ENCODE peak calls at places on chromosomes 7 and 10, in five cellular contexts. One of them, this sample, is unnamed. For H3K36me3 and H3K27me3, the result is how much of the 10 kb centered on the place peaks cover.

GRCh38 chr7:8113184-8113583 is 144.6 kb downstream of the GLCCI1 start:
- DNase-seq in CD4-positive, alpha-beta memory T cell: no peak
- DNase-seq in heart right ventricle: peak
- DNase-seq in naive thymus-derived CD4-positive, alpha-beta T cell: no peak
- DNase-seq in neural progenitor cell: no peak
- DNase-seq in this sample: no peak

GRCh38 chr10:72308320-72308987 is 34.7 kb downstream of the DDIT4 start:
- DNase-seq in CD4-positive, alpha-beta memory T cell: no peak
- DNase-seq in naive thymus-derived CD4-positive, alpha-beta T cell: no peak
- DNase-seq in neural progenitor cell: no peak
- DNase-seq in heart right ventricle: peak
- DNase-seq in this sample: no peak

GRCh38 chr10:3961082-3961481 is 176.1 kb upstream of the KLF6 start:
- DNase-seq in CD4-positive, alpha-beta memory T cell: peak
- DNase-seq in neural progenitor cell: no peak
- DNase-seq in heart right ventricle: no peak
- DNase-seq in naive thymus-derived CD4-positive, alpha-beta T cell: no peak
- DNase-seq in this sample: no peak

GRCh38 chr7:137801003-137801402 is 45.8 kb downstream of the DGKI start:
- DNase-seq in naive thymus-derived CD4-positive, alpha-beta T cell: no peak
- DNase-seq in CD4-positive, alpha-beta memory T cell: no peak
- DNase-seq in heart right ventricle: no peak
- DNase-seq in neural progenitor cell: no peak
- DNase-seq in this sample: no peak

GRCh38 chr7:117171106-117171505 is 151.8 kb downstream of the WNT2 start:
- DNase-seq in neural progenitor cell: peak
- DNase-seq in heart right ventricle: no peak
- DNase-seq in naive thymus-derived CD4-positive, alpha-beta T cell: no peak
- DNase-seq in CD4-positive, alpha-beta memory T cell: no peak
- DNase-seq in this sample: peak

GRCh38 chr7:94350729-94351128 is 44.0 kb upstream of the COL1A2 start:
- DNase-seq in naive thymus-derived CD4-positive, alpha-beta T cell: no peak
- DNase-seq in neural progenitor cell: no peak
- DNase-seq in CD4-positive, alpha-beta memory T cell: no peak
- DNase-seq in heart right ventricle: no peak
- DNase-seq in this sample: no peak

GRCh38 chr7:29288534-29289091 is 94.0 kb downstream of the CHN2 start:
- DNase-seq in naive thymus-derived CD4-positive, alpha-beta T cell: no peak
- DNase-seq in heart right ventricle: no peak
- DNase-seq in neural progenitor cell: peak
- DNase-seq in CD4-positive, alpha-beta memory T cell: no peak
- DNase-seq in this sample: peak

GRCh38 chr10:131787961-131788360 is 112.8 kb upstream of the PPP2R2D start:
- DNase-seq in CD4-positive, alpha-beta memory T cell: no peak
- DNase-seq in heart right ventricle: no peak
- DNase-seq in neural progenitor cell: no peak
- DNase-seq in naive thymus-derived CD4-positive, alpha-beta T cell: no peak
- DNase-seq in this sample: no peak

GRCh38 chr10:77372400-77372799 is 265.2 kb downstream of the KCNMA1 start:
- DNase-seq in naive thymus-derived CD4-positive, alpha-beta T cell: no peak
- DNase-seq in CD4-positive, alpha-beta memory T cell: no peak
- DNase-seq in neural progenitor cell: no peak
- DNase-seq in heart right ventricle: no peak
- DNase-seq in this sample: no peak

GRCh38 chr10:4678951-4679671 is 146.9 kb upstream of the AKR1E2 start:
- DNase-seq in heart right ventricle: no peak
- DNase-seq in naive thymus-derived CD4-positive, alpha-beta T cell: no peak
- DNase-seq in neural progenitor cell: no peak
- DNase-seq in CD4-positive, alpha-beta memory T cell: no peak
- DNase-seq in this sample: no peak

GRCh38 chr10:77604941-77605351 is 32.7 kb downstream of the KCNMA1 start:
- DNase-seq in heart right ventricle: no peak
- DNase-seq in CD4-positive, alpha-beta memory T cell: no peak
- DNase-seq in naive thymus-derived CD4-positive, alpha-beta T cell: no peak
- DNase-seq in neural progenitor cell: no peak
- DNase-seq in this sample: no peak

GRCh38 chr10:67098460-67098859 is 172.6 kb downstream of the LRRTM3 start:
- DNase-seq in neural progenitor cell: peak
- DNase-seq in heart right ventricle: no peak
- DNase-seq in naive thymus-derived CD4-positive, alpha-beta T cell: no peak
- DNase-seq in CD4-positive, alpha-beta memory T cell: no peak
- DNase-seq in this sample: no peak

GRCh38 chr10:86706401-86706841 is 38.1 kb downstream of the LDB3 start:
- DNase-seq in naive thymus-derived CD4-positive, alpha-beta T cell: no peak
- DNase-seq in neural progenitor cell: no peak
- DNase-seq in heart right ventricle: no peak
- DNase-seq in CD4-positive, alpha-beta memory T cell: no peak
- DNase-seq in this sample: peak

GRCh38 chr10:22805304-22805703 is 90.9 kb upstream of the PIP4K2A start:
- DNase-seq in heart right ventricle: no peak
- DNase-seq in neural progenitor cell: no peak
- DNase-seq in CD4-positive, alpha-beta memory T cell: no peak
- DNase-seq in naive thymus-derived CD4-positive, alpha-beta T cell: no peak
- DNase-seq in this sample: no peak

GRCh38 chr10:51348622-51349021 is 274.3 kb downstream of the PRKG1 start:
- DNase-seq in neural progenitor cell: no peak
- DNase-seq in naive thymus-derived CD4-positive, alpha-beta T cell: no peak
- DNase-seq in heart right ventricle: no peak
- DNase-seq in CD4-positive, alpha-beta memory T cell: no peak
- DNase-seq in this sample: no peak
- H3K4me3 ChIP-seq in neural progenitor cell: no peak
- H3K4me3 ChIP-seq in naive thymus-derived CD4-positive, alpha-beta T cell: no peak
- H3K4me3 ChIP-seq in heart right ventricle: no peak
- H3K4me3 ChIP-seq in CD4-positive, alpha-beta memory T cell: no peak
- H3K4me3 ChIP-seq in this sample: no peak

GRCh38 chr7:107982918-107983389 is 20.0 kb downstream of the LAMB1 start:
- DNase-seq in neural progenitor cell: no peak
- DNase-seq in naive thymus-derived CD4-positive, alpha-beta T cell: no peak
- DNase-seq in CD4-positive, alpha-beta memory T cell: no peak
- DNase-seq in heart right ventricle: no peak
- DNase-seq in this sample: no peak
- H3K36me3 ChIP-seq in neural progenitor cell: under half
- H3K36me3 ChIP-seq in naive thymus-derived CD4-positive, alpha-beta T cell: under half
- H3K36me3 ChIP-seq in CD4-positive, alpha-beta memory T cell: under half
- H3K36me3 ChIP-seq in heart right ventricle: half or more
- H3K36me3 ChIP-seq in this sample: under half

DNA sequence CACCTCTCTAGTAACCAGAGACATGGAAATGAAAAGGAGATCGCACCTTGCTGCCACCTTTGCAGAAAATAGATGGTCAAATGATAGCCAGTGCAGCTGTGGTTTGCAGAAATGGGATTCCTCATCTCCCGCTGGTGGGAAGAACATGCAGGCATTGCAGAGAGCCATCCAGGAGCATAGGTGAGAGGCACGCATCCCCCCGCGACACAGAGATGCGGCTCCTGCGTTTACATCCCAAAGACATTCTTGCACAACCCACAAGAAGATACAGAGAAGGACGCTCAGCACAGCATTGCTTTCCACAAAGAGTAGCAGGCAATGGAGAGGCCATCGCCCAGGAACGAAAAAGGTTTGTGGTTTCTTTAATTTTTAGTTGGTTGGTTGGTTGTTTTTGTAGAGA is 56.2 kb downstream of the OAT start:
- DNase-seq in heart right ventricle: no peak
- DNase-seq in neural progenitor cell: no peak
- DNase-seq in CD4-positive, alpha-beta memory T cell: no peak
- DNase-seq in naive thymus-derived CD4-positive, alpha-beta T cell: no peak
- DNase-seq in this sample: peak
- H3K27me3 ChIP-seq in heart right ventricle: under half
- H3K27me3 ChIP-seq in neural progenitor cell: under half
- H3K27me3 ChIP-seq in CD4-positive, alpha-beta memory T cell: under half
- H3K27me3 ChIP-seq in naive thymus-derived CD4-positive, alpha-beta T cell: under half
- H3K27me3 ChIP-seq in this sample: under half

GRCh38 chr10:105840288-105840770 is 1199.2 kb downstream of the SORCS3 start:
- DNase-seq in heart right ventricle: no peak
- DNase-seq in neural progenitor cell: no peak
- DNase-seq in naive thymus-derived CD4-positive, alpha-beta T cell: no peak
- DNase-seq in CD4-positive, alpha-beta memory T cell: no peak
- DNase-seq in this sample: no peak

GRCh38 chr10:105834261-105835059 is 1193.4 kb downstream of the SORCS3 start:
- DNase-seq in naive thymus-derived CD4-positive, alpha-beta T cell: no peak
- DNase-seq in heart right ventricle: no peak
- DNase-seq in CD4-positive, alpha-beta memory T cell: no peak
- DNase-seq in neural progenitor cell: no peak
- DNase-seq in this sample: no peak

GRCh38 chr10:105837951-105838350 is 1196.9 kb downstream of the SORCS3 start:
- DNase-seq in CD4-positive, alpha-beta memory T cell: no peak
- DNase-seq in heart right ventricle: no peak
- DNase-seq in naive thymus-derived CD4-positive, alpha-beta T cell: no peak
- DNase-seq in neural progenitor cell: no peak
- DNase-seq in this sample: no peak
- H3K4me3 ChIP-seq in CD4-positive, alpha-beta memory T cell: peak
- H3K4me3 ChIP-seq in heart right ventricle: peak
- H3K4me3 ChIP-seq in naive thymus-derived CD4-positive, alpha-beta T cell: peak
- H3K4me3 ChIP-seq in neural progenitor cell: no peak
- H3K4me3 ChIP-seq in this sample: no peak

GRCh38 chr7:92025260-92025659 is 84.6 kb downstream of the AKAP9 start:
- DNase-seq in neural progenitor cell: no peak
- DNase-seq in CD4-positive, alpha-beta memory T cell: no peak
- DNase-seq in heart right ventricle: no peak
- DNase-seq in naive thymus-derived CD4-positive, alpha-beta T cell: no peak
- DNase-seq in this sample: no peak

DNA sequence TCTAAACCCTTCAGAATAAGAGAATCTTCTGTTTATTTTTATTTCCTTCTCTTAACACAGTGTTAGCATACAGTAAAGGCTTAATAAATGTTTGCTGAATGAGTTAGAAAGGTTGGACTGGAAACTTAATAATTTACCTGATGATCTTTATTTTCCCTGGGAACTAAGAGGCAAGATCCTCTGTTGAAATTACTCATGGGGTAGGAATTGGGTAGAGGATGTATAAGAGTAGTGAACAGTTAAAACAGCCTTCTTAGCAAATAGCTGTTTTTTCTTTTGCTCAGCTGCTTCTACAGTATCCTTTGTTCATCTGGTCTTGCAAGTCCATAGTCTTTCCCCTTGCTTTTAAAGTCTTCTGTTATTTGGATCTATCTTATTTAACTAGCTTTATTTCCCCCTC is 80.0 kb downstream of the AKAP9 start:
- DNase-seq in naive thymus-derived CD4-positive, alpha-beta T cell: no peak
- DNase-seq in heart right ventricle: no peak
- DNase-seq in neural progenitor cell: no peak
- DNase-seq in CD4-positive, alpha-beta memory T cell: no peak
- DNase-seq in this sample: no peak
- H3K36me3 ChIP-seq in naive thymus-derived CD4-positive, alpha-beta T cell: half or more
- H3K36me3 ChIP-seq in heart right ventricle: half or more
- H3K36me3 ChIP-seq in neural progenitor cell: under half
- H3K36me3 ChIP-seq in CD4-positive, alpha-beta memory T cell: under half
- H3K36me3 ChIP-seq in this sample: under half

GRCh38 chr7:157703131-157703530 is 366.3 kb downstream of the DNAJB6 start:
- DNase-seq in heart right ventricle: no peak
- DNase-seq in CD4-positive, alpha-beta memory T cell: no peak
- DNase-seq in naive thymus-derived CD4-positive, alpha-beta T cell: no peak
- DNase-seq in neural progenitor cell: no peak
- DNase-seq in this sample: peak
- H3K27me3 ChIP-seq in heart right ventricle: half or more
- H3K27me3 ChIP-seq in CD4-positive, alpha-beta memory T cell: under half
- H3K27me3 ChIP-seq in naive thymus-derived CD4-positive, alpha-beta T cell: under half
- H3K27me3 ChIP-seq in neural progenitor cell: half or more
- H3K27me3 ChIP-seq in this sample: under half

GRCh38 chr7:3754488-3755365 is 453.7 kb downstream of the SDK1 start:
- DNase-seq in CD4-positive, alpha-beta memory T cell: no peak
- DNase-seq in heart right ventricle: no peak
- DNase-seq in neural progenitor cell: peak
- DNase-seq in naive thymus-derived CD4-positive, alpha-beta T cell: no peak
- DNase-seq in this sample: peak
- H3K4me3 ChIP-seq in CD4-positive, alpha-beta memory T cell: no peak
- H3K4me3 ChIP-seq in heart right ventricle: no peak
- H3K4me3 ChIP-seq in neural progenitor cell: no peak
- H3K4me3 ChIP-seq in naive thymus-derived CD4-positive, alpha-beta T cell: no peak
- H3K4me3 ChIP-seq in this sample: no peak

GRCh38 chr7:134451656-134452055 is 7.2 kb downstream of the AKR1B1 start:
- DNase-seq in naive thymus-derived CD4-positive, alpha-beta T cell: no peak
- DNase-seq in neural progenitor cell: no peak
- DNase-seq in CD4-positive, alpha-beta memory T cell: no peak
- DNase-seq in heart right ventricle: no peak
- DNase-seq in this sample: no peak

GRCh38 chr7:134453526-134453925 is 5.4 kb downstream of the AKR1B1 start:
- DNase-seq in heart right ventricle: no peak
- DNase-seq in CD4-positive, alpha-beta memory T cell: no peak
- DNase-seq in naive thymus-derived CD4-positive, alpha-beta T cell: no peak
- DNase-seq in neural progenitor cell: no peak
- DNase-seq in this sample: no peak

GRCh38 chr7:134454277-134454676 is 4.6 kb downstream of the AKR1B1 start:
- DNase-seq in heart right ventricle: no peak
- DNase-seq in CD4-positive, alpha-beta memory T cell: no peak
- DNase-seq in neural progenitor cell: no peak
- DNase-seq in naive thymus-derived CD4-positive, alpha-beta T cell: no peak
- DNase-seq in this sample: no peak

GRCh38 chr7:134452419-134452827 is 6.5 kb downstream of the AKR1B1 start:
- DNase-seq in neural progenitor cell: no peak
- DNase-seq in CD4-positive, alpha-beta memory T cell: no peak
- DNase-seq in heart right ventricle: no peak
- DNase-seq in naive thymus-derived CD4-positive, alpha-beta T cell: no peak
- DNase-seq in this sample: no peak

GRCh38 chr7:134452991-134453473 is 5.9 kb downstream of the AKR1B1 start:
- DNase-seq in neural progenitor cell: no peak
- DNase-seq in naive thymus-derived CD4-positive, alpha-beta T cell: no peak
- DNase-seq in heart right ventricle: no peak
- DNase-seq in CD4-positive, alpha-beta memory T cell: no peak
- DNase-seq in this sample: no peak
- H3K36me3 ChIP-seq in neural progenitor cell: under half
- H3K36me3 ChIP-seq in naive thymus-derived CD4-positive, alpha-beta T cell: under half
- H3K36me3 ChIP-seq in heart right ventricle: under half
- H3K36me3 ChIP-seq in CD4-positive, alpha-beta memory T cell: under half
- H3K36me3 ChIP-seq in this sample: under half

This sample was measured in H7.